ENCODE peak calls at places on chromosomes 3 and 15, in five cellular contexts. M, J, Y, P and C are unnamed samples.

GRCh38 chr3:122105626-122106025 is 50.5 kb downstream of the CD86 start:
- DNase-seq in Y (peak), M (no peak), P (no peak), J (no peak), C (peak)

GRCh38 chr3:23665741-23666140 is 140.0 kb upstream of the UBE2E1 start:
- DNase-seq in M (no peak), J (no peak), P (no peak), Y (peak), C (peak)

GRCh38 chr15:75203908-75204263 is 2.2 kb downstream of the C15orf39 start:
- DNase-seq in P (peak), M (no peak), Y (no peak), J (no peak), C (no peak)

GRCh38 chr3:168116279-168116678 is 20.6 kb upstream of the GOLIM4 start:
- DNase-seq in M (no peak), P (no peak), Y (no peak), J (no peak), C (peak)

GRCh38 chr15:88476635-88477038 is 9.1 kb downstream of the MRPS11 start:
- DNase-seq in M (no peak), P (peak), J (peak), Y (peak), C (peak)

GRCh38 chr15:67865766-67866165 is 25.9 kb upstream of the RNU6-1 start:
- DNase-seq in J (no peak), P (no peak), Y (no peak), M (no peak), C (no peak)

GRCh38 chr3:45103753-45104714 is 42.1 kb downstream of the CDCP1 start:
- DNase-seq in M (no peak), P (no peak), J (no peak), Y (no peak), C (no peak)

GRCh38 chr3:193560870-193561269 is 6.2 kb upstream of the ATP13A4 start:
- DNase-seq in P (no peak), Y (no peak), M (no peak), J (no peak), C (no peak)

GRCh38 chr3:159130108-159130507 is 328.3 kb downstream of the MFSD1 start:
- DNase-seq in P (no peak), J (peak), M (no peak), Y (peak), C (peak)

GRCh38 chr3:53083496-53083895 is 37.6 kb upstream of the SFMBT1 start:
- DNase-seq in P (no peak), J (peak), M (no peak), Y (no peak), C (peak)

GRCh38 chr3:29171583-29171990 is 109.3 kb upstream of the RBMS3 start:
- DNase-seq in M (no peak), Y (no peak), P (peak), J (no peak), C (no peak)
- H2AFZ ChIP-seq in M (peak), Y (no peak), P (peak), J (no peak), C (peak)

GRCh38 chr3:153829596-153830170 is 291.5 kb upstream of the ARHGEF26 start:
- DNase-seq in M (no peak), P (no peak), Y (peak), J (no peak), C (peak)

GRCh38 chr3:153840487-153840886 is 280.7 kb upstream of the ARHGEF26 start:
- DNase-seq in Y (peak), J (no peak), M (no peak), P (no peak), C (no peak)

GRCh38 chr3:153830552-153830951 is 290.6 kb upstream of the ARHGEF26 start:
- DNase-seq in J (no peak), Y (no peak), P (no peak), M (no peak), C (no peak)

DNA sequence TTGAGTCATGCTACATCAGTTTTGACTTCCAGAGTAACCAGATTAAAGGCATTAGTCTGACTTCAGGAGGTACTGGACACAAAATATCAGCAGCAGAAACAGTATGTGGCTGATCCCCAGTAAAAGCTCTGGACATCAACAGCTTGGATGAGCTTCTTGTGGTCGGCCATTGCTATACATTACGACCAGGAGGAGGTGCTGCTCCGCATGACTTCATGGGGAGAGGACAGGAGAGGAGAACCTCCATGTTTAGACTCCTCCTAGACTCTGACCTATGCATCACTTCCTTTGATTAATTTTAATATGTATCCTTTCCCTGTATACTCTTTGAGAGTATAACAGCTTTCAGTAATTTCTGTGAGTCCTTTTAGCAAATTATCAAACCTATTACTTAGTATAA is 285.6 kb upstream of the ARHGEF26 start:
- DNase-seq in M (no peak), P (no peak), J (peak), Y (peak), C (no peak)
- H2AFZ ChIP-seq in M (no peak), P (no peak), J (no peak), Y (no peak), C (no peak)

GRCh38 chr3:129231331-129232119 is 17.9 kb upstream of the COPG1 start:
- DNase-seq in M (no peak), P (no peak), Y (peak), J (no peak), C (peak)

GRCh38 chr3:129233538-129233937 is 15.9 kb upstream of the COPG1 start:
- DNase-seq in Y (no peak), P (peak), M (no peak), J (no peak), C (no peak)

GRCh38 chr3:129234441-129234840 is 15.0 kb upstream of the COPG1 start:
- DNase-seq in J (no peak), M (no peak), P (no peak), Y (no peak), C (no peak)

GRCh38 chr3:129228891-129229585 is 20.4 kb upstream of the COPG1 start:
- DNase-seq in M (no peak), Y (peak), P (no peak), J (peak), C (peak)

GRCh38 chr3:129230311-129231019 is 18.9 kb upstream of the COPG1 start:
- DNase-seq in Y (peak), M (no peak), J (no peak), P (no peak), C (peak)
- H2AFZ ChIP-seq in Y (no peak), M (no peak), J (no peak), P (peak), C (peak)

GRCh38 chr3:119630119-119630518 is 30.3 kb downstream of the POPDC2 start:
- DNase-seq in J (no peak), Y (no peak), P (no peak), M (no peak), C (no peak)
- H2AFZ ChIP-seq in J (no peak), Y (peak), P (no peak), M (no peak), C (peak)